ENCODE peak calls at places on chromosomes 13 and 19, in eight cellular contexts. M, U, L, K, D, C, S and W are unnamed samples.

GRCh38 chr13:21676611-21677021 is 5.7 kb downstream of the FGF9 start:
- DNase-seq in K (no peak), L (no peak), D (no peak), M (no peak), U (peak), C (no peak), S (no peak), W (no peak)

GRCh38 chr19:55578761-55579747 is 1.6 kb downstream of the ZNF579 start:
- DNase-seq in C (no peak), L (no peak), S (no peak), K (no peak), U (no peak), D (no peak), M (no peak), W (no peak)

GRCh38 chr13:73879346-73880020 is 254.7 kb downstream of the KLF12 start:
- DNase-seq in D (no peak), M (no peak), L (no peak), S (no peak), U (no peak), C (no peak), K (no peak), W (no peak)

GRCh38 chr19:29247051-29247450 is 34.1 kb upstream of the UQCRFS1 start:
- DNase-seq in U (no peak), C (no peak), K (no peak), D (no peak), M (no peak), S (no peak), L (no peak), W (no peak)

GRCh38 chr19:5452594-5453565 is 2.3 kb upstream of the ZNRF4 start:
- DNase-seq in M (no peak), D (peak), K (no peak), L (no peak), S (no peak), C (peak), U (no peak), W (peak)

GRCh38 chr19:43544077-43544476 is 11.1 kb downstream of the ZNF575 start:
- DNase-seq in C (no peak), U (no peak), L (no peak), M (no peak), S (no peak), K (no peak), D (no peak), W (no peak)

GRCh38 chr19:39265321-39265916 is 2.8 kb upstream of the IFNL2 start:
- DNase-seq in S (no peak), K (no peak), L (no peak), C (no peak), D (no peak), U (peak), M (no peak), W (no peak)

GRCh38 chr19:15297416-15298224 is 34.7 kb downstream of the BRD4 start:
- DNase-seq in U (peak), C (no peak), S (no peak), D (no peak), L (peak), K (no peak), M (no peak), W (peak)

GRCh38 chr19:35736913-35737886 is 5.1 kb downstream of the IGFLR1 start:
- DNase-seq in S (no peak), U (no peak), L (no peak), M (no peak), K (no peak), D (no peak), C (no peak), W (no peak)

GRCh38 chr19:16022681-16023557 is 53.4 kb upstream of the TPM4 start:
- DNase-seq in C (no peak), S (no peak), D (no peak), K (no peak), M (no peak), L (no peak), U (no peak), W (no peak)

GRCh38 chr19:39997595-39998216 is 846 bp downstream of the ZNF546 start:
- DNase-seq in L (peak), M (no peak), C (no peak), K (no peak), S (no peak), U (no peak), D (no peak), W (peak)

GRCh38 chr13:111937763-111938375 is 129.1 kb upstream of the SOX1 start:
- DNase-seq in S (no peak), U (no peak), M (no peak), C (peak), D (no peak), K (no peak), L (no peak), W (peak)

GRCh38 chr13:20043207-20043925 is 84.8 kb downstream of the ZMYM2 start:
- DNase-seq in S (no peak), K (no peak), U (no peak), M (no peak), C (no peak), D (no peak), L (no peak), W (no peak)

GRCh38 chr19:58213075-58213369 is 15.7 kb upstream of the ZNF544 start:
- DNase-seq in M (no peak), D (no peak), K (no peak), U (no peak), S (no peak), L (no peak), C (no peak), W (no peak)

GRCh38 chr19:7970716-7971448 is 27.4 kb upstream of the TIMM44 start:
- DNase-seq in U (peak), C (peak), D (peak), K (no peak), S (no peak), L (peak), M (no peak), W (peak)

GRCh38 chr13:114145256-114145655 is 12.8 kb upstream of the RASA3 start:
- DNase-seq in U (no peak), S (no peak), L (no peak), C (no peak), M (no peak), D (no peak), K (no peak), W (no peak)

GRCh38 chr13:73656863-73657262 is 477.3 kb downstream of the KLF12 start:
- DNase-seq in M (no peak), C (peak), D (no peak), K (no peak), U (no peak), L (no peak), S (no peak), W (no peak)

GRCh38 chr19:34120846-34121639 is 51.3 kb upstream of the LSM14A start:
- DNase-seq in C (peak), S (no peak), U (no peak), K (peak), M (no peak), L (peak), D (peak), W (no peak)

GRCh38 chr13:49097374-49097773 is 121.7 kb downstream of the FNDC3A start:
- DNase-seq in C (peak), D (no peak), S (no peak), U (no peak), L (peak), K (no peak), M (no peak), W (no peak)

GRCh38 chr19:19224852-19225494 is 13.2 kb downstream of the NCAN start:
- DNase-seq in D (no peak), L (peak), C (no peak), K (no peak), U (peak), M (no peak), S (peak), W (peak)

GRCh38 chr13:97018029-97018819 is 23.9 kb upstream of the OXGR1 start:
- DNase-seq in D (no peak), S (no peak), U (peak), M (no peak), L (peak), K (no peak), C (peak), W (peak)

GRCh38 chr19:48968179-48968661 is 3.1 kb downstream of the FTL start:
- DNase-seq in L (peak), D (no peak), K (no peak), M (no peak), S (no peak), U (no peak), C (peak), W (peak)

GRCh38 chr19:51026554-51026831 is at the start of gene KLK11:
- DNase-seq in S (no peak), D (no peak), C (no peak), K (no peak), U (no peak), M (no peak), L (no peak), W (no peak)

GRCh38 chr19:3041302-3041701 is 12.2 kb upstream of the TLE2 start:
- DNase-seq in L (no peak), S (no peak), C (no peak), M (no peak), U (no peak), D (no peak), K (no peak), W (no peak)

GRCh38 chr13:79541426-79542049 is 60.6 kb downstream of the NDFIP2 start:
- DNase-seq in M (no peak), K (no peak), C (peak), L (peak), U (peak), S (no peak), D (no peak), W (peak)